ENCODE peak calls at places on chromosomes 13 and 19, in ten cellular contexts. H, S, D, E, R, B, Z, Q, M and K are unnamed samples.

GRCh38 chr13:20356437-20356836 is 124.3 kb upstream of the GJB6 start:
- DNase-seq in R (no peak), B (no peak), Z (no peak), H (no peak), S (no peak), Q (no peak), M (no peak), E (no peak), D (no peak), K (no peak)

GRCh38 chr13:75876371-75877050 is 240.4 kb downstream of the LMO7 start:
- DNase-seq in D (peak), H (peak), B (peak), Z (no peak), E (peak), S (no peak), R (no peak), Q (peak), M (peak), K (no peak)

GRCh38 chr19:38977445-38978314 is 2.1 kb upstream of the FBXO17 start:
- DNase-seq in S (no peak), M (no peak), Z (no peak), E (no peak), B (peak), D (peak), Q (no peak), H (no peak), R (no peak), K (no peak)

GRCh38 chr19:33638167-33639033 is 16.6 kb downstream of the CHST8 start:
- DNase-seq in Q (no peak), M (no peak), S (no peak), B (no peak), D (no peak), H (no peak), R (no peak), Z (no peak), E (no peak), K (no peak)

GRCh38 chr13:50589651-50590054 is 253.8 kb downstream of the DLEU7 start:
- DNase-seq in S (no peak), Z (no peak), D (peak), H (no peak), Q (no peak), B (no peak), M (no peak), E (peak), R (no peak), K (no peak)

GRCh38 chr13:44812818-44813217 is 176.5 kb downstream of the NUFIP1 start:
- DNase-seq in B (no peak), Z (no peak), Q (no peak), D (no peak), M (no peak), R (no peak), S (no peak), H (no peak), E (peak), K (no peak)

GRCh38 chr13:88602786-88603777 is 931.9 kb downstream of the SLITRK5 start:
- DNase-seq in Z (no peak), M (no peak), H (no peak), Q (no peak), S (no peak), D (peak), B (no peak), E (no peak), R (no peak), K (no peak)

GRCh38 chr19:35342430-35342829 is 5.3 kb upstream of the FFAR1 start:
- DNase-seq in Q (no peak), B (no peak), Z (no peak), S (no peak), E (no peak), R (no peak), D (no peak), M (no peak), H (no peak), K (no peak)

GRCh38 chr19:20162821-20163220 is 4.2 kb upstream of the ZNF486 start:
- DNase-seq in Q (no peak), B (no peak), R (no peak), M (no peak), E (no peak), H (no peak), S (no peak), D (no peak), Z (no peak), K (no peak)

GRCh38 chr13:112680741-112681360 is 9.0 kb upstream of the ATP11A start:
- DNase-seq in D (no peak), R (no peak), B (no peak), H (no peak), S (no peak), E (no peak), Q (no peak), Z (no peak), M (no peak), K (peak)

GRCh38 chr13:21344662-21345176 is 114.4 kb downstream of the ZDHHC20 start:
- DNase-seq in E (no peak), B (no peak), M (peak), H (no peak), Z (no peak), D (no peak), R (no peak), S (no peak), Q (no peak), K (no peak)

GRCh38 chr19:21751379-21751778 is 16.0 kb downstream of the ZNF100 start:
- DNase-seq in R (no peak), H (no peak), B (no peak), M (no peak), Z (no peak), S (no peak), Q (no peak), D (peak), E (peak), K (no peak)

GRCh38 chr13:35826626-35827254 is 304.4 kb downstream of the DCLK1 start:
- DNase-seq in Q (no peak), B (no peak), M (no peak), Z (no peak), E (no peak), D (no peak), H (no peak), S (no peak), R (no peak), K (no peak)

GRCh38 chr13:102878491-102878890 is 32.7 kb downstream of the ERCC5 start:
- DNase-seq in R (no peak), E (peak), S (no peak), Z (no peak), B (no peak), M (no peak), Q (no peak), D (no peak), H (peak), K (no peak)

GRCh38 chr13:52459668-52460067 is 4.4 kb downstream of the CKAP2 start:
- DNase-seq in R (no peak), M (no peak), D (peak), E (peak), Q (no peak), S (no peak), Z (no peak), B (peak), H (no peak), K (no peak)

GRCh38 chr13:104086759-104087158 is 1020.5 kb upstream of the SLC10A2 start:
- DNase-seq in H (no peak), E (peak), D (no peak), B (no peak), Z (no peak), M (no peak), R (no peak), S (no peak), Q (no peak), K (no peak)

GRCh38 chr19:39502640-39503417 is 4.1 kb downstream of the DLL3 start:
- DNase-seq in D (peak), M (peak), Z (peak), S (no peak), R (peak), Q (peak), B (peak), E (peak), H (peak), K (no peak)

GRCh38 chr13:85068231-85068630 is 731.0 kb downstream of the SLITRK6 start:
- DNase-seq in R (no peak), S (no peak), B (no peak), E (no peak), M (no peak), H (no peak), D (no peak), Z (no peak), Q (no peak), K (no peak)

GRCh38 chr19:34837262-34837661 is 64.2 kb upstream of the ZNF599 start:
- DNase-seq in D (no peak), M (no peak), Q (peak), R (no peak), H (no peak), S (no peak), E (no peak), Z (peak), B (no peak), K (no peak)

GRCh38 chr19:10828981-10829821 is 6.8 kb downstream of the TMED1 start:
- DNase-seq in H (no peak), S (no peak), E (no peak), B (no peak), M (no peak), R (no peak), Z (no peak), Q (no peak), D (no peak), K (no peak)

GRCh38 chr13:66778461-66778860 is 451.7 kb downstream of the PCDH9 start:
- DNase-seq in E (peak), R (no peak), D (no peak), Z (no peak), H (no peak), Q (no peak), S (no peak), M (no peak), B (no peak), K (no peak)

GRCh38 chr13:67148219-67148583 is 81.9 kb downstream of the PCDH9 start:
- DNase-seq in M (no peak), E (peak), Q (no peak), S (no peak), Z (no peak), H (no peak), B (no peak), D (peak), R (no peak), K (no peak)

GRCh38 chr13:40433577-40433976 is 232.9 kb downstream of the FOXO1 start:
- DNase-seq in Q (no peak), D (no peak), B (no peak), R (no peak), H (no peak), S (no peak), Z (no peak), M (peak), E (no peak), K (no peak)

GRCh38 chr19:7540761-7541480 is 5.4 kb downstream of the PNPLA6 start:
- DNase-seq in M (no peak), Q (no peak), R (no peak), Z (no peak), B (no peak), E (no peak), D (no peak), S (no peak), H (no peak), K (no peak)

GRCh38 chr19:49097453-49098288 is 12.4 kb downstream of the SNRNP70 start:
- DNase-seq in B (peak), E (peak), Z (peak), H (peak), Q (peak), S (no peak), M (peak), R (peak), D (peak), K (no peak)

GRCh38 chr13:108957369-108958012 is 328.1 kb downstream of the MYO16 start:
- DNase-seq in M (no peak), R (no peak), B (no peak), E (peak), H (no peak), S (no peak), Q (no peak), Z (no peak), D (peak), K (no peak)

GRCh38 chr19:1818549-1819195 is 6.6 kb upstream of the ATP8B3 start:
- DNase-seq in D (no peak), R (no peak), H (no peak), M (no peak), E (no peak), S (no peak), B (no peak), Q (no peak), Z (no peak), K (no peak)

GRCh38 chr19:34350161-34350561 is 14.8 kb upstream of the GPI start:
- DNase-seq in Z (no peak), R (no peak), E (no peak), D (no peak), Q (no peak), M (peak), B (no peak), H (no peak), S (no peak), K (no peak)

GRCh38 chr19:40315812-40316475 is 30.8 kb upstream of the AKT2 start:
- DNase-seq in Z (no peak), E (no peak), S (no peak), H (no peak), B (no peak), D (no peak), Q (no peak), R (no peak), M (no peak), K (no peak)

GRCh38 chr13:20174656-20175405 is 14.0 kb upstream of the GJA3 start:
- DNase-seq in Q (peak), M (peak), D (peak), B (peak), E (peak), S (peak), H (no peak), R (peak), Z (peak), K (no peak)

GRCh38 chr19:4977299-4978174 is 8.6 kb downstream of the KDM4B start:
- DNase-seq in B (no peak), D (peak), Q (peak), S (no peak), R (no peak), Z (peak), E (peak), H (no peak), M (no peak), K (peak)

GRCh38 chr13:42370229-42370628 is 98.3 kb downstream of the AKAP11 start:
- DNase-seq in D (no peak), Z (no peak), S (no peak), E (no peak), H (no peak), Q (no peak), M (no peak), R (no peak), B (no peak), K (no peak)

GRCh38 chr13:54640719-54641118 is 1612.1 kb downstream of the OLFM4 start:
- DNase-seq in Q (no peak), B (no peak), E (no peak), M (no peak), H (no peak), R (no peak), Z (no peak), D (no peak), S (no peak), K (no peak)

GRCh38 chr13:45542878-45543277 is 72.7 kb downstream of the ERICH6B start:
- DNase-seq in R (no peak), D (no peak), Z (no peak), H (no peak), E (no peak), Q (no peak), M (no peak), B (no peak), S (no peak), K (no peak)

GRCh38 chr13:51251480-51251879 is 29.3 kb downstream of the FAM124A start:
- DNase-seq in Z (no peak), Q (no peak), E (no peak), R (no peak), D (no peak), B (no peak), S (no peak), M (no peak), H (no peak), K (no peak)

GRCh38 chr13:103188688-103189326 is 122.6 kb upstream of the SLC10A2 start:
- DNase-seq in D (peak), Z (no peak), B (no peak), Q (no peak), S (no peak), M (no peak), E (peak), H (no peak), R (no peak), K (no peak)

GRCh38 chr19:32403291-32403995 is 2.1 kb upstream of the DPY19L3 start:
- DNase-seq in D (no peak), R (no peak), E (no peak), Z (no peak), H (no peak), M (no peak), Q (no peak), B (no peak), S (no peak), K (no peak)

GRCh38 chr19:55370305-55370988 is at the start of gene IL11:
- DNase-seq in R (no peak), Z (no peak), H (no peak), Q (no peak), B (no peak), D (no peak), S (no peak), M (no peak), E (no peak), K (no peak)

GRCh38 chr19:33260628-33261418 is 35.2 kb upstream of the SLC7A10 start:
- DNase-seq in B (no peak), Z (no peak), H (no peak), M (no peak), R (peak), S (no peak), E (no peak), Q (peak), D (no peak), K (no peak)

GRCh38 chr19:37220383-37220782 is 2.4 kb downstream of the ZNF383 start:
- DNase-seq in D (no peak), S (no peak), Q (no peak), B (no peak), M (no peak), R (no peak), E (no peak), H (no peak), Z (no peak), K (no peak)
- H3K27ac ChIP-seq in D (no peak), S (no peak), Q (no peak), B (no peak), M (no peak), R (no peak), E (no peak), H (no peak), Z (no peak), K (no peak)

DNA sequence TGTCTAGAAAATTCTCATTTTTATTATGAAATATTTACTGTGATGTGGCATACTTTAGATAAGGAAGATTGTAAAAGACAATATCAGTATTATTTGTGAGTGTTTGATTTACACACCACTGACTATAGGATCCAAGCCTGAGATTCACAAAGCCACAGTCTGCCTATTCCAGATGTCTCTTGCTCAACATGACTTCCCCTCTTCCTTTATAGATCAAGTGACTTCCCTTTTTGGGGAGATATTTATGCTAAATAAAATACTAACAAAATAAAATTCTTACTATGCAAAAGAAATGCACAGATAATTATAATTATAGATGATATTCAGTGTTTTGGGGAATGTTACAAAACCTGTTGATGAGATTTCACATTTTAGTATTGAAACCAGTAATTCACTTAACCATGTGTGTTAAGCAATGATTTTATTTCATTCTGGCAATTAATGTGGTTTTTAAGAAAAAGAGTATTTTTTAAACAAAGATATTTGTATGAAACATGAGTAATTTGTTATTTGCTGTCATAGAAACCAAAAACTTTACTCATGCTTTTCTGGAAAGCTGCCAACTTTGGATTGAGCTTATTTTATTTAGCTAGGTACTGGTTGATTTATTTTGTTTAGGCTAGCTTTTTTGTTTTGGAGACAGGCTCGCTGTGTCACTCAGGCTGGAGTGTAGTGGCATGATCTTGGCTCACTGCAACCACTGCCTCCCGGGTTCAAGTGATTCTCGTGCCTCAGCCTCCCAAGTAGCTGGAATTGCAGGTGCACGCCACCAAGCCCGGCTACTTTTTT is 13.7 kb upstream of the GPR183 start:
- DNase-seq in Q (no peak), M (no peak), D (peak), B (no peak), R (no peak), E (peak), Z (no peak), H (no peak), S (no peak), K (no peak)
- H3K27ac ChIP-seq in Q (peak), M (no peak), D (peak), B (no peak), R (peak), E (peak), Z (no peak), H (no peak), S (peak), K (no peak)

GRCh38 chr19:42202290-42202867 is 15.1 kb downstream of the DEDD2 start:
- DNase-seq in Z (no peak), E (no peak), D (no peak), S (no peak), M (no peak), H (no peak), Q (no peak), R (no peak), B (no peak), K (no peak)
- H3K27ac ChIP-seq in Z (no peak), E (no peak), D (no peak), S (no peak), M (no peak), H (no peak), Q (peak), R (peak), B (no peak), K (no peak)

GRCh38 chr19:16934489-16934888 is 45.7 kb downstream of the F2RL3 start:
- DNase-seq in Z (no peak), H (no peak), R (no peak), E (no peak), S (no peak), Q (no peak), D (no peak), M (no peak), B (no peak), K (no peak)
- H3K27ac ChIP-seq in Z (no peak), H (no peak), R (no peak), E (no peak), S (no peak), Q (no peak), D (no peak), M (no peak), B (no peak), K (no peak)

DNA sequence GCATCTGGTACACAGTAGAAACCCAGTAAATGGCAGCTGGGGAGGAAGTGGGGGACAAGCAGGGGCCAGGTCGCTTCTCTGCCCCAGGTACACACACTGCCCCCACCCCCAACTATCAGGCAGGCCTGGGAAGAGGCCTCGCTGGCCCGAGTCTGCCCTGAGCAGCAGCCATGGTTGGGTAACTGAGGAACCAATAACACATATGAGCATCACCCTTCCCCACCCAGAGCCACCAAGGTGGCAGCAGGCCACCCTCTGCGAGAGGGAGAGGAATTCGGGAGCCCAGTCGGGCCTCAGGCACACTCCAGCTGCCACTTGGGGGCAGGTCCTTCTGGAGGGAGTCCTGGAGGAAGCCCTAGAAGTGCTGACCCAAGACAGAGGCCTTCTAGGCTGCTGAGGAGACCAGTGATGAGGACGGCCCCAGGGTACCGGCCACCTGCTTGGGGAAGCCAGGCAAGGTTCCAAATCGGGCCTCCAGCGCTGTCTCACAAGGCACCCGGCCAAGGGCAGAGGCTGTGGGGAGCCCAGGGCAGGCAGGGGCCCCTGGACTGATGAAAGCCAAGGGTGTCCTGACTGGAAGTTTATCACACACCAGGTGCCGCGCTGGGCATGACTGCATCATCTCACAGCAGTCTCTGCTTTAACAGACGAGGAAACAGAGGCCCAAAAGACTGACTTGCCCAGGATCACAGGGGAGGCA is 14.0 kb upstream of the KPTN start:
- DNase-seq in H (no peak), D (no peak), S (no peak), Z (no peak), B (no peak), E (no peak), R (no peak), Q (no peak), M (no peak), K (no peak)
- H3K27ac ChIP-seq in H (no peak), D (no peak), S (no peak), Z (peak), B (no peak), E (no peak), R (no peak), Q (peak), M (no peak), K (no peak)